ENCODE peak calls at places on chromosomes 12 and 14, in nine cellular contexts. M, P, Z, L, T, V, O, H and Q are unnamed samples.

GRCh38 chr12:774051-774614 is 21.8 kb downstream of the WNK1 start:
- DNase-seq in M (no peak), H (no peak), P (no peak), V (no peak), O (no peak), Z (no peak), L (no peak), T (peak), Q (no peak)

GRCh38 chr12:99370742-99371141 is 276.8 kb upstream of the GARIN6 start:
- DNase-seq in V (no peak), L (no peak), P (no peak), H (no peak), M (no peak), O (no peak), T (no peak), Z (no peak), Q (no peak)

GRCh38 chr12:77559400-77560074 is 271.2 kb upstream of the NAV3 start:
- DNase-seq in P (no peak), T (no peak), Z (no peak), H (no peak), M (no peak), V (no peak), O (no peak), L (no peak), Q (no peak)

GRCh38 chr12:115870527-115870926 is 407.0 kb downstream of the MED13L start:
- DNase-seq in V (no peak), O (no peak), M (no peak), H (no peak), P (no peak), L (no peak), Z (no peak), T (no peak), Q (no peak)

GRCh38 chr14:103629503-103630121 is 601 bp downstream of the KLC1 start:
- DNase-seq in P (peak), H (no peak), V (peak), O (peak), T (peak), L (peak), M (no peak), Z (peak), Q (peak)

GRCh38 chr14:65072937-65073336 is 29.4 kb downstream of the MAX start:
- DNase-seq in P (no peak), M (no peak), O (no peak), L (no peak), V (no peak), T (peak), Z (no peak), H (no peak), Q (no peak)

GRCh38 chr14:34449819-34450541 is 12.1 kb downstream of the SPTSSA start:
- DNase-seq in M (no peak), H (no peak), L (no peak), T (no peak), O (no peak), P (no peak), V (no peak), Z (no peak), Q (no peak)

GRCh38 chr12:99984271-99985128 is at the start of gene ANKS1B:
- DNase-seq in O (peak), V (peak), T (peak), L (peak), P (peak), M (peak), Z (peak), H (no peak), Q (peak)

GRCh38 chr12:130428116-130428515 is 90.4 kb downstream of the PIWIL1 start:
- DNase-seq in O (no peak), T (no peak), L (no peak), V (no peak), M (no peak), Z (peak), P (no peak), H (no peak), Q (no peak)